ENCODE peak calls at places on chromosomes 1 and 21, in four cellular contexts. One of them, this sample, is unnamed.
A peak's percentile ranks its signal among the peaks of the same experiment; 100 is the strongest.

GRCh38 chr1:172727956-172728603 is 69.2 kb downstream of the FASLG start:
- ATAC-seq in activated CD8-positive, alpha-beta T cell treated with anti-CD3 and anti-CD28 coated beads, Interleukin-2, amount 10 ng/mL, durations not matched to agents 7 days and 5 days: peak; percentile 88
- ATAC-seq in natural killer cell: peak; percentile 100
- ATAC-seq in Right ventricle myocardium inferior: no peak
- ATAC-seq in this sample: no peak

GRCh38 chr1:115980998-115981993 is 5.0 kb downstream of the SLC22A15 start:
- ATAC-seq in natural killer cell: peak; percentile 63
- ATAC-seq in activated CD8-positive, alpha-beta T cell treated with anti-CD3 and anti-CD28 coated beads, Interleukin-2, amount 10 ng/mL, durations not matched to agents 7 days and 5 days: peak; percentile 43
- ATAC-seq in Right ventricle myocardium inferior: peak; percentile 38
- ATAC-seq in this sample: peak; percentile 47

GRCh38 chr1:182955596-182956588 is 2.9 kb upstream of the SHCBP1L start:
- ATAC-seq in Right ventricle myocardium inferior: no peak
- ATAC-seq in natural killer cell: peak; percentile 26
- ATAC-seq in activated CD8-positive, alpha-beta T cell treated with anti-CD3 and anti-CD28 coated beads, Interleukin-2, amount 10 ng/mL, durations not matched to agents 7 days and 5 days: no peak
- ATAC-seq in this sample: no peak

GRCh38 chr1:13908128-13908527 is 208.1 kb downstream of the PRDM2 start:
- ATAC-seq in natural killer cell: no peak
- ATAC-seq in Right ventricle myocardium inferior: no peak
- ATAC-seq in activated CD8-positive, alpha-beta T cell treated with anti-CD3 and anti-CD28 coated beads, Interleukin-2, amount 10 ng/mL, durations not matched to agents 7 days and 5 days: no peak
- ATAC-seq in this sample: peak; percentile 64

GRCh38 chr1:14390816-14391215 is 207.7 kb upstream of the KAZN start:
- ATAC-seq in activated CD8-positive, alpha-beta T cell treated with anti-CD3 and anti-CD28 coated beads, Interleukin-2, amount 10 ng/mL, durations not matched to agents 7 days and 5 days: no peak
- ATAC-seq in natural killer cell: no peak
- ATAC-seq in Right ventricle myocardium inferior: no peak
- ATAC-seq in this sample: no peak

GRCh38 chr1:212431656-212432055 is 1.1 kb upstream of the NENF start:
- ATAC-seq in Right ventricle myocardium inferior: no peak
- ATAC-seq in natural killer cell: no peak
- ATAC-seq in activated CD8-positive, alpha-beta T cell treated with anti-CD3 and anti-CD28 coated beads, Interleukin-2, amount 10 ng/mL, durations not matched to agents 7 days and 5 days: no peak
- ATAC-seq in this sample: no peak

GRCh38 chr1:150022357-150022756 is 11.8 kb upstream of the OTUD7B start:
- ATAC-seq in activated CD8-positive, alpha-beta T cell treated with anti-CD3 and anti-CD28 coated beads, Interleukin-2, amount 10 ng/mL, durations not matched to agents 7 days and 5 days: no peak
- ATAC-seq in natural killer cell: no peak
- ATAC-seq in Right ventricle myocardium inferior: no peak
- ATAC-seq in this sample: no peak

GRCh38 chr1:114319480-114319879 is 165.8 kb upstream of the SYT6 start:
- ATAC-seq in natural killer cell: peak; percentile 42
- ATAC-seq in activated CD8-positive, alpha-beta T cell treated with anti-CD3 and anti-CD28 coated beads, Interleukin-2, amount 10 ng/mL, durations not matched to agents 7 days and 5 days: no peak
- ATAC-seq in Right ventricle myocardium inferior: no peak
- ATAC-seq in this sample: no peak

GRCh38 chr21:33293811-33294216 is 27.6 kb downstream of the IL10RB start:
- ATAC-seq in activated CD8-positive, alpha-beta T cell treated with anti-CD3 and anti-CD28 coated beads, Interleukin-2, amount 10 ng/mL, durations not matched to agents 7 days and 5 days: no peak
- ATAC-seq in natural killer cell: peak; percentile 44
- ATAC-seq in Right ventricle myocardium inferior: no peak
- ATAC-seq in this sample: no peak